ENCODE peak calls at places on chromosomes 16 and 17, in four cellular contexts. X is neural progenitor cell, V is body of pancreas, G is fibroblast of lung. J is an unnamed sample.

GRCh38 chr17:64115043-64115698 is 14.8 kb downstream of the ERN1 start:
- DNase-seq in X (no peak), V (peak; percentile 55), G (no peak), J (no peak)

GRCh38 chr16:626787-627457 is 3.9 kb upstream of the WFIKKN1 start:
- DNase-seq in X (no peak), G (peak; percentile 96), V (peak; percentile 14), J (peak; percentile 94)

GRCh38 chr16:86528061-86528929 is 18.0 kb downstream of the FOXF1 start:
- DNase-seq in V (no peak), X (no peak), G (no peak), J (no peak)

GRCh38 chr16:6382787-6383515 is 949.7 kb upstream of the RBFOX1 start:
- DNase-seq in G (no peak), V (no peak), X (no peak), J (no peak)

GRCh38 chr16:31427441-31428276 is 501 bp downstream of the COX6A2 start:
- DNase-seq in G (no peak), V (peak; percentile 64), X (no peak), J (no peak)

GRCh38 chr16:29182501-29182900 is 197.6 kb downstream of the LAT start:
- DNase-seq in G (no peak), X (no peak), V (no peak), J (no peak)

GRCh38 chr16:79283578-79283977 is 317.0 kb downstream of the MAF start:
- DNase-seq in G (no peak), V (no peak), X (no peak), J (no peak)

GRCh38 chr16:370980-371728 is 816 bp upstream of the MRPL28 start:
- DNase-seq in G (no peak), V (no peak), X (no peak), J (no peak)

GRCh38 chr17:35289222-35289621 is 46.4 kb downstream of the SLFN5 start:
- DNase-seq in X (no peak), G (no peak), V (no peak), J (no peak)

GRCh38 chr17:46822388-46822921 is 4.0 kb upstream of the WNT3 start:
- DNase-seq in G (no peak), V (peak; percentile 44), X (no peak), J (no peak)

GRCh38 chr16:82263456-82264159 is 93.6 kb upstream of the MPHOSPH6 start:
- DNase-seq in X (peak; percentile 80), V (peak; percentile 59), G (peak; percentile 33), J (peak; percentile 26)

GRCh38 chr16:22225060-22225459 is 19.0 kb downstream of the EEF2K start:
- DNase-seq in V (no peak), G (no peak), X (no peak), J (no peak)

GRCh38 chr16:66588981-66589713 is 9.9 kb downstream of the CMTM2 start:
- DNase-seq in V (no peak), G (no peak), X (peak; percentile 50), J (no peak)

GRCh38 chr17:7644768-7645167 is 6.0 kb upstream of the ATP1B2 start:
- DNase-seq in V (no peak), X (no peak), G (no peak), J (no peak)

GRCh38 chr16:82259731-82260130 is 89.7 kb upstream of the MPHOSPH6 start:
- DNase-seq in X (no peak), G (no peak), V (no peak), J (no peak)

GRCh38 chr17:76492989-76493501 is 8.2 kb downstream of the RHBDF2 start:
- DNase-seq in G (peak; percentile 75), V (no peak), X (no peak), J (peak; percentile 13)

GRCh38 chr16:4147236-4147635 is 31.0 kb upstream of the ADCY9 start:
- DNase-seq in G (no peak), V (no peak), X (no peak), J (no peak)

GRCh38 chr17:40342575-40343058 is 21.9 kb downstream of the GJD3 start:
- DNase-seq in V (no peak), G (no peak), X (no peak), J (no peak)

GRCh38 chr16:88328313-88328660 is 54.5 kb upstream of the ZNF469 start:
- DNase-seq in G (no peak), X (no peak), V (no peak), J (no peak)

GRCh38 chr16:29665294-29666077 is 2.4 kb downstream of the SPN start:
- DNase-seq in X (no peak), V (no peak), G (no peak), J (no peak)

GRCh38 chr16:50841081-50841886 is 99.4 kb downstream of the CYLD start:
- DNase-seq in X (peak; percentile 13), V (no peak), G (peak; percentile 56), J (no peak)

GRCh38 chr16:49575352-49576172 is 202.0 kb downstream of the C16orf78 start:
- DNase-seq in V (no peak), X (no peak), G (no peak), J (no peak)

GRCh38 chr17:42456223-42457106 is 2.2 kb upstream of the ATP6V0A1 start:
- DNase-seq in X (no peak), G (peak; percentile 89), V (no peak), J (peak; percentile 73)

GRCh38 chr17:80247561-80247960 is 13.1 kb upstream of the RNF213 start:
- DNase-seq in V (no peak), G (no peak), X (no peak), J (no peak)

GRCh38 chr16:7390974-7391373 is 58.3 kb downstream of the RBFOX1 start:
- DNase-seq in V (no peak), X (no peak), G (no peak), J (no peak)

GRCh38 chr16:5323284-5323683 is 225.7 kb upstream of the EEF2KMT start:
- DNase-seq in V (no peak), G (peak; percentile 48), X (peak; percentile 38), J (no peak)

GRCh38 chr16:3157229-3158013 is 22.6 kb downstream of the ZNF213 start:
- DNase-seq in V (peak; percentile 73), G (peak; percentile 96), X (peak; percentile 78), J (peak; percentile 58)

GRCh38 chr16:85856054-85856453 is 42.9 kb upstream of the IRF8 start:
- DNase-seq in G (no peak), X (no peak), V (no peak), J (no peak)

GRCh38 chr16:33059206-33059605 is 134.8 kb upstream of the TP53TG3C start:
- DNase-seq in X (no peak), V (no peak), G (no peak), J (no peak)

GRCh38 chr16:1536601-1537000 is 3.1 kb downstream of the TMEM204 start:
- DNase-seq in X (no peak), V (no peak), G (no peak), J (no peak)

GRCh38 chr16:1705688-1706385 is at the start of gene MAPK8IP3:
- DNase-seq in V (peak; percentile 93), X (peak; percentile 97), G (peak; percentile 76), J (peak; percentile 61)

GRCh38 chr17:45782889-45783592 is 1.1 kb upstream of the CRHR1 start:
- DNase-seq in G (no peak), X (peak; percentile 90), V (peak; percentile 15), J (no peak)

GRCh38 chr16:70576431-70577255 is 53.0 kb downstream of the SF3B3 start:
- DNase-seq in X (no peak), G (peak; percentile 63), V (no peak), J (no peak)

GRCh38 chr16:2810651-2811050 is 6.4 kb upstream of the PRSS21 start:
- DNase-seq in X (no peak), G (no peak), V (no peak), J (no peak)

GRCh38 chr16:17724242-17724898 is 253.6 kb upstream of the XYLT1 start:
- DNase-seq in X (no peak), G (peak; percentile 65), V (no peak), J (no peak)

GRCh38 chr17:82804442-82805191 is 35.2 kb downstream of the ZNF750 start:
- DNase-seq in V (no peak), X (no peak), G (peak; percentile 33), J (peak; percentile 39)

GRCh38 chr17:979539-980405 is at the start of gene NXN:
- DNase-seq in V (peak; percentile 89), X (peak; percentile 94), G (peak; percentile 60), J (no peak)

GRCh38 chr17:15946611-15947120 is 1.7 kb downstream of the ADORA2B start:
- DNase-seq in X (no peak), G (peak; percentile 50), V (no peak), J (no peak)

GRCh38 chr17:34153988-34154387 is 101.1 kb upstream of the CCL2 start:
- DNase-seq in G (no peak), V (no peak), X (no peak), J (no peak)

GRCh38 chr17:34156401-34156740 is 98.7 kb upstream of the CCL2 start:
- DNase-seq in V (no peak), X (peak; percentile 18), G (no peak), J (no peak)

GRCh38 chr17:34154916-34155730 is 100.0 kb upstream of the CCL2 start:
- DNase-seq in V (no peak), G (no peak), X (peak; percentile 31), J (no peak)

GRCh38 chr17:34155947-34156346 is 99.1 kb upstream of the CCL2 start:
- DNase-seq in V (no peak), X (no peak), G (no peak), J (no peak)

GRCh38 chr17:34156741-34157589 is 98.1 kb upstream of the CCL2 start:
- DNase-seq in V (no peak), G (no peak), X (peak; percentile 75), J (no peak)
- H3K4me3 ChIP-seq in V (no peak overlapping the region), G (no peak overlapping the region), X (peak overlapping the region; percentile 56), J (no peak overlapping the region)

DNA sequence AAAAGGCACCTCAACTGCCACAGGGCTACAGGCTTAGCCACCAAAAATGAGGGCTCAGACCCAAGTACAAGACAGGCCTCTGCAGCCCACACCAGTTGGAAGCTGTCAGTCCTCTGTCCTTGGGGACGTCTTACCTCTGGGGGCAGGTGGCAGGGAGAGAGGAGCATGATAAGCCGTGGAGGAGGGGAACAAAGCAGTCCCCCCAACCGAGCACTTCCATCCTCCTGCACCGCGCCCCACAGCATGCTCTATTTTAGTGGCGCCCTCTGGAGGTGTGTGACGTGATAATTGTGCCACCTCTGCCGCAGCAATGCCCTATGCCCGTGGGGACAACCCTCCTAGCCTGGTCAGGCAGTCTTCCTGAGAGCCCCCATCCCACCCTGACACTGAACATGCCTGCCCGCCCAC is 13.6 kb downstream of the G6PC3 start:
- DNase-seq in X (peak; percentile 64), G (no peak), V (no peak), J (no peak)
- TF ChIP-seq CTCF in X (peak; percentile 57), G (no peak), V (no peak), J (peak; percentile 23)

GRCh38 chr17:37742114-37742761 is 2.6 kb downstream of the HNF1B start:
- DNase-seq in X (peak; percentile 75), G (peak; percentile 17), V (peak; percentile 41), J (no peak)
- H3K4me3 ChIP-seq in X (peak overlapping the region; percentile 26), G (peak overlapping the region; percentile 14), V (peak overlapping the region; percentile 34), J (peak overlapping the region; percentile 23)

DNA sequence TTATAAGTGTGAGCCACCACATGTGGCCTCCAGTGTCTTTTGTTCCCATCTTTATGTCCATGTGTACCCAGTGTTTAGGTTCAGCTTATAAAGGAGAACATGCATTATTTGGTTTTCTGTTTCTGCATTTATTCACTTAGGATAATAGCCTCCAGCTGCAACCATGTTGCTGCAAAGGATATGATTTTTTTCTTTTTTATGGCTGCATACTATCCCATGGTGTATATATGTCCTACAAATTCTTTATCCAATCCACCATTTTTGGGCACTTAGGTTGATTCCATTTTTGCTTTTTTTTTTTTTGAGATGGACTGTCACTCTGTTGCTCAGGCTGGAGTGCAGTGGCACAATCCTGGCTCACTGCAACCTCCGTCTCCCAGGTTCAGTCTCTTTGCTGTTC is 32.9 kb downstream of the ATAD5 start:
- DNase-seq in G (no peak), X (no peak), V (no peak), J (no peak)
- TF ChIP-seq CTCF in G (no peak), X (no peak), V (no peak), J (no peak)

GRCh38 chr16:84527486-84528269 is 23.2 kb upstream of the MEAK7 start:
- DNase-seq in X (no peak), G (no peak), V (no peak), J (no peak)
- H3K4me3 ChIP-seq in X (no peak overlapping the region), G (no peak overlapping the region), V (no peak overlapping the region), J (no peak overlapping the region)

J was measured in astrocyte of the cerebellum.